ENCODE peak calls at places on chromosomes 2 and 18, in six cellular contexts. C, U, M, F, W and D are unnamed samples.

GRCh38 chr2:43218550-43219382 is 7.6 kb downstream of the ZFP36L2 start:
- DNase-seq in W (peak), F (peak), C (peak), M (no peak), U (peak), D (peak)

GRCh38 chr18:35024965-35025364 is 16.2 kb upstream of the MAPRE2 start:
- DNase-seq in M (no peak), F (peak), U (no peak), C (no peak), W (peak), D (peak)

GRCh38 chr2:217466104-217466503 is 536.7 kb downstream of the TNS1 start:
- DNase-seq in C (no peak), W (no peak), F (no peak), M (no peak), U (no peak), D (peak)

GRCh38 chr18:7349181-7349837 is 118.4 kb downstream of the LRRC30 start:
- DNase-seq in F (no peak), C (no peak), M (no peak), W (no peak), U (no peak), D (no peak)

GRCh38 chr2:65688166-65688886 is 255.9 kb upstream of the SPRED2 start:
- DNase-seq in F (no peak), W (no peak), C (no peak), M (no peak), U (no peak), D (no peak)

GRCh38 chr2:145591109-145591809 is 1071.3 kb upstream of the ZEB2 start:
- DNase-seq in F (peak), C (no peak), W (no peak), M (no peak), U (no peak), D (no peak)

GRCh38 chr2:229201522-229201921 is 69.6 kb downstream of the PID1 start:
- DNase-seq in M (no peak), F (peak), U (no peak), W (no peak), C (peak), D (no peak)

GRCh38 chr2:59449264-59449663 is 1104.2 kb downstream of the BCL11A start:
- DNase-seq in U (no peak), F (no peak), W (no peak), M (no peak), C (no peak), D (no peak)

GRCh38 chr2:72921088-72921851 is 4.0 kb downstream of the EMX1 start:
- DNase-seq in U (no peak), F (no peak), C (no peak), M (no peak), W (no peak), D (no peak)

GRCh38 chr18:45357681-45358470 is 257.4 kb upstream of the SLC14A2 start:
- DNase-seq in W (no peak), F (no peak), M (no peak), C (no peak), U (no peak), D (no peak)

GRCh38 chr18:25284278-25284677 is 67.7 kb downstream of the ZNF521 start:
- DNase-seq in M (no peak), F (no peak), C (no peak), U (no peak), W (no peak), D (no peak)